ENCODE peak calls at places on chromosome 19, in eight cellular contexts. W is GM23248, S is IMR-90, R is heart left ventricle, B is gastrocnemius medialis, F is A673, D is neuronal stem cell, Y is tibial nerve. O is an unnamed sample. For H3K9me3 and H3K4me1, the result is how much of the 10 kb centered on the place peaks cover.

GRCh38 chr19:2051771-2052704 is 994 bp upstream of the MKNK2 start:
- DNase-seq in W (no peak), S (no peak), R (no peak), B (peak), F (no peak), D (no peak), Y (no peak), O (no peak)

GRCh38 chr19:46629546-46630025 is 4.7 kb upstream of the PTGIR start:
- DNase-seq in W (no peak), S (no peak), R (no peak), B (no peak), F (no peak), D (no peak), Y (no peak), O (no peak)

GRCh38 chr19:14775855-14776254 is 2.5 kb downstream of the ADGRE2 start:
- DNase-seq in W (no peak), S (no peak), R (peak), B (no peak), F (no peak), D (no peak), Y (no peak), O (no peak)

GRCh38 chr19:50723069-50723468 is at the start of gene CLEC11A:
- DNase-seq in W (peak), S (peak), R (peak), B (no peak), F (peak), D (no peak), Y (no peak), O (peak)

GRCh38 chr19:1244693-1245451 is 3.3 kb downstream of the ATP5F1D start:
- DNase-seq in W (peak), S (no peak), R (peak), B (peak), F (no peak), D (no peak), Y (no peak), O (no peak)

GRCh38 chr19:3725640-3726310 is 17.6 kb downstream of the TJP3 start:
- DNase-seq in W (no peak), S (no peak), R (no peak), B (no peak), F (peak), D (no peak), Y (no peak), O (no peak)

GRCh38 chr19:14361824-14362223 is 19.4 kb upstream of the ADGRE5 start:
- DNase-seq in W (no peak), S (no peak), R (no peak), B (no peak), F (peak), D (no peak), Y (no peak), O (no peak)

GRCh38 chr19:3515891-3516422 is 9.8 kb downstream of the FZR1 start:
- DNase-seq in W (no peak), S (peak), R (no peak), B (no peak), F (no peak), D (no peak), Y (no peak), O (no peak)

GRCh38 chr19:17950310-17951150 is 16.4 kb upstream of the KCNN1 start:
- DNase-seq in W (peak), S (no peak), R (no peak), B (no peak), F (peak), D (no peak), Y (no peak), O (peak)

GRCh38 chr19:18898081-18898532 is 2.1 kb upstream of the CERS1 start:
- DNase-seq in W (peak), S (no peak), R (no peak), B (no peak), F (no peak), D (no peak), Y (no peak), O (peak)

GRCh38 chr19:39676004-39676403 is 20.3 kb downstream of the LGALS16 start:
- DNase-seq in W (no peak), S (no peak), R (no peak), B (no peak), F (no peak), D (no peak), Y (no peak), O (no peak)

GRCh38 chr19:15934332-15935078 is at the start of gene CYP4F11:
- DNase-seq in W (no peak), S (no peak), R (peak), B (peak), F (peak), D (no peak), Y (no peak), O (peak)

GRCh38 chr19:50776131-50776530 is 5.9 kb downstream of the GPR32 start:
- DNase-seq in W (no peak), S (no peak), R (no peak), B (no peak), F (no peak), D (no peak), Y (no peak), O (no peak)

GRCh38 chr19:36547001-36547732 is 19.1 kb upstream of the ZNF260 start:
- DNase-seq in W (peak), S (peak), R (no peak), B (no peak), F (peak), D (no peak), Y (no peak), O (no peak)

GRCh38 chr19:38034153-38034835 is 127.3 kb downstream of the SIPA1L3 start:
- DNase-seq in W (peak), S (peak), R (no peak), B (no peak), F (peak), D (no peak), Y (no peak), O (no peak)

GRCh38 chr19:55257461-55258411 is 1.1 kb downstream of the PPP6R1 start:
- DNase-seq in W (peak), S (peak), R (no peak), B (no peak), F (no peak), D (no peak), Y (no peak), O (peak)

GRCh38 chr19:6838062-6838655 is 49.2 kb upstream of the ADGRE1 start:
- DNase-seq in W (no peak), S (no peak), R (no peak), B (no peak), F (no peak), D (no peak), Y (no peak), O (no peak)

GRCh38 chr19:1000095-1000494 is at the start of gene GRIN3B:
- DNase-seq in W (peak), S (peak), R (peak), B (no peak), F (peak), D (peak), Y (no peak), O (peak)

GRCh38 chr19:48656840-48657474 is 11.0 kb upstream of the CA11 start:
- DNase-seq in W (peak), S (peak), R (no peak), B (no peak), F (no peak), D (no peak), Y (peak), O (peak)

GRCh38 chr19:44799627-44800257 is 9.2 kb upstream of the BCAM start:
- DNase-seq in W (no peak), S (no peak), R (no peak), B (no peak), F (no peak), D (no peak), Y (no peak), O (no peak)

GRCh38 chr19:18304496-18305312 is 18.2 kb downstream of the LSM4 start:
- DNase-seq in W (peak), S (peak), R (peak), B (peak), F (peak), D (no peak), Y (peak), O (peak)

GRCh38 chr19:13074378-13074777 is 28.3 kb downstream of the LYL1 start:
- DNase-seq in W (no peak), S (no peak), R (no peak), B (no peak), F (no peak), D (no peak), Y (no peak), O (no peak)

GRCh38 chr19:16627928-16628182 is 149 bp downstream of the MED26 start:
- DNase-seq in W (no peak), S (no peak), R (no peak), B (no peak), F (no peak), D (no peak), Y (no peak), O (no peak)

GRCh38 chr19:40381321-40381720 is 8.7 kb downstream of the HIPK4 start:
- DNase-seq in W (no peak), S (no peak), R (no peak), B (no peak), F (no peak), D (no peak), Y (no peak), O (no peak)

GRCh38 chr19:41868120-41868988 is 8.3 kb downstream of the RPS19 start:
- DNase-seq in W (no peak), S (no peak), R (no peak), B (no peak), F (no peak), D (no peak), Y (no peak), O (no peak)

GRCh38 chr19:36409841-36410240 is 8.6 kb downstream of the ZFP82 start:
- DNase-seq in W (no peak), S (no peak), R (no peak), B (no peak), F (no peak), D (no peak), Y (no peak), O (no peak)

GRCh38 chr19:17854061-17854460 is 5.6 kb upstream of the RPL18A start:
- DNase-seq in W (no peak), S (no peak), R (no peak), B (no peak), F (no peak), D (no peak), Y (no peak), O (no peak)

GRCh38 chr19:38319421-38320258 is at the start of gene KCNK6:
- DNase-seq in W (peak), S (no peak), R (peak), B (no peak), F (no peak), D (no peak), Y (no peak), O (peak)

GRCh38 chr19:18160441-18160791 is 7.5 kb downstream of the PIK3R2 start:
- DNase-seq in W (peak), S (no peak), R (peak), B (no peak), F (no peak), D (no peak), Y (no peak), O (no peak)

GRCh38 chr19:44644391-44645016 is 794 bp downstream of the PVR start:
- DNase-seq in W (peak), S (peak), R (no peak), B (peak), F (peak), D (peak), Y (no peak), O (peak)

GRCh38 chr19:46387713-46388130 is 25.6 kb downstream of the CCDC8 start:
- DNase-seq in W (no peak), S (no peak), R (no peak), B (no peak), F (no peak), D (no peak), Y (no peak), O (no peak)

GRCh38 chr19:18496167-18496979 is 25.5 kb downstream of the ELL start:
- DNase-seq in W (peak), S (peak), R (no peak), B (no peak), F (peak), D (no peak), Y (no peak), O (no peak)

GRCh38 chr19:29988351-29988750 is 46.3 kb downstream of the URI1 start:
- DNase-seq in W (no peak), S (no peak), R (no peak), B (no peak), F (no peak), D (no peak), Y (no peak), O (no peak)

GRCh38 chr19:33110201-33110910 is 21.6 kb upstream of the WDR88 start:
- DNase-seq in W (peak), S (peak), R (no peak), B (no peak), F (no peak), D (no peak), Y (no peak), O (no peak)

GRCh38 chr19:49809155-49809986 is 3.7 kb downstream of the FUZ start:
- DNase-seq in W (peak), S (no peak), R (peak), B (peak), F (peak), D (no peak), Y (no peak), O (no peak)

GRCh38 chr19:55386515-55386947 is 799 bp downstream of the RPL28 start:
- DNase-seq in W (peak), S (no peak), R (no peak), B (no peak), F (no peak), D (no peak), Y (no peak), O (no peak)

GRCh38 chr19:31256601-31256990 is 92.6 kb downstream of the TSHZ3 start:
- DNase-seq in W (no peak), S (no peak), R (no peak), B (no peak), F (no peak), D (no peak), Y (no peak), O (no peak)

GRCh38 chr19:31254611-31255010 is 94.6 kb downstream of the TSHZ3 start:
- DNase-seq in W (no peak), S (no peak), R (no peak), B (no peak), F (no peak), D (no peak), Y (no peak), O (no peak)

GRCh38 chr19:31257025-31257424 is 92.2 kb downstream of the TSHZ3 start:
- DNase-seq in W (no peak), S (no peak), R (no peak), B (no peak), F (no peak), D (no peak), Y (no peak), O (peak)

GRCh38 chr19:31255174-31255862 is 93.9 kb downstream of the TSHZ3 start:
- DNase-seq in W (no peak), S (no peak), R (no peak), B (no peak), F (no peak), D (no peak), Y (no peak), O (peak)

DNA sequence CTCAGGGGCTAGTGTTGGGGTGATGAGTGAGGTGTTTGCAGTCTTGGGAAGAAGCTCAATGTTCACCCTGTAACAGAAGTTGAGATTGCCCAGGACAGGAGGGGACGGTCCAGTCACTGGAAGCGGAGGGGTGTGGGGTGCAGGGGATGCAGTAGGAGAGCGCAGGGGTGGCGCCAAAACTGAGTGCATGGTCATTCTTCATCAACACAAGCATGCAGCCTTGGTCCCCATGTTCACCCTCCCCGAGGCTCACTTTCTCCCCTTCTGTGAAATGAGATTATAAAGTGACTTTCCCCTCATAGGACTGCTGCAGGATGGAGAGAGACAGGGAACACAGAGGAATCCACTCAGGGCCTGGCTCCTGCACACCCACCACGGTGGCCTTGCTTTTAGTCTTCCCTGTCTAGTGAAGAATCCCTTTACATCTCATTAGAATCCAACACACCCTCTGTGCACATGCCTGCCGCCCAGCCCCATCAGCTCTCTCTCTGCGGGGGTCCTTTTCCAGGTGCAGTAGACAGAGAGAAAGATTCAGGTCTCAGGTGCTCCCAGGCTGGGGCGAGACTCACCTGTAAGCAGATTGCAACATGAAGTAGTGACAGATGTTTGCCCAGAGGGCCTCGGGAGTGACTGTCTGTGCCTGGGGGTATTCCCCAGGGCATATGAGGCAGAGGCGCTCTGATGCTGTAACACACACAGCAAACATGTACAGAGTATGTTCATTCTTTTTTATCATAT is 93.2 kb downstream of the TSHZ3 start:
- DNase-seq in W (no peak), S (no peak), R (no peak), B (no peak), F (no peak), D (no peak), Y (no peak), O (peak)
- H3K9me3 ChIP-seq in W (under half), S (under half), R (under half), B (under half), F (under half), D (under half), Y (under half), O (under half)

GRCh38 chr19:53959176-53959757 is 3.5 kb upstream of the CACNG8 start:
- DNase-seq in W (no peak), S (no peak), R (no peak), B (no peak), F (no peak), D (no peak), Y (no peak), O (no peak)
- H3K4me3 ChIP-seq in W (no peak), S (no peak), R (no peak), B (no peak), F (peak), D (no peak), Y (no peak), O (no peak)

GRCh38 chr19:35118268-35119026 is 2.8 kb downstream of the FXYD3 start:
- DNase-seq in W (no peak), S (no peak), R (no peak), B (no peak), F (no peak), D (no peak), Y (no peak), O (no peak)
- H3K4me1 ChIP-seq in W (under half), S (under half), R (under half), B (under half), F (under half), D (under half), Y (under half), O (under half)

GRCh38 chr19:58182577-58182988 is 278 bp upstream of the ZNF274 start:
- DNase-seq in W (no peak), S (no peak), R (no peak), B (no peak), F (peak), D (no peak), Y (no peak), O (peak)
- H3K9me3 ChIP-seq in W (under half), S (half or more), R (under half), B (half or more), F (half or more), D (under half), Y (half or more), O (under half)

GRCh38 chr19:10808937-10809655 is 26.9 kb downstream of the TMED1 start:
- DNase-seq in W (peak), S (peak), R (no peak), B (no peak), F (no peak), D (no peak), Y (no peak), O (no peak)
- H3K4me3 ChIP-seq in W (no peak), S (no peak), R (no peak), B (no peak), F (no peak), D (no peak), Y (no peak), O (no peak)